ENCODE peak calls at places on chromosomes 12 and 14, in eight cellular contexts. J is mesenchymal stem cell, H is mucosa of descending colon, D is stomach, W is A549, E is lower lobe of right lung, A is H7, I is GM23338. B is an unnamed sample.

GRCh38 chr14:93954900-93955891 is 21.2 kb downstream of the ASB2 start:
- DNase-seq in J (no peak), H (peak), D (no peak), W (no peak), E (peak), A (no peak), I (no peak), B (no peak)

GRCh38 chr12:121709478-121709890 is 3.1 kb upstream of the TMEM120B start:
- DNase-seq in J (peak), H (no peak), D (no peak), W (peak), E (no peak), A (no peak), I (no peak), B (no peak)

GRCh38 chr12:6091786-6092566 is 32.5 kb downstream of the VWF start:
- DNase-seq in J (no peak), H (no peak), D (no peak), W (no peak), E (no peak), A (no peak), I (no peak), B (no peak)

GRCh38 chr14:93970589-93970966 is 5.8 kb downstream of the ASB2 start:
- DNase-seq in J (no peak), H (peak), D (peak), W (peak), E (no peak), A (peak), I (peak), B (no peak)

GRCh38 chr12:13044002-13044858 is at the start of gene FAM234B:
- DNase-seq in J (peak), H (peak), D (peak), W (peak), E (peak), A (peak), I (peak), B (no peak)

GRCh38 chr12:114166360-114166759 is 200.2 kb upstream of the RBM19 start:
- DNase-seq in J (no peak), H (no peak), D (no peak), W (peak), E (no peak), A (peak), I (peak), B (no peak)

GRCh38 chr12:126210026-126210425 is 1144.8 kb downstream of the AACS start:
- DNase-seq in J (no peak), H (no peak), D (no peak), W (no peak), E (no peak), A (no peak), I (no peak), B (no peak)

GRCh38 chr12:79844693-79845092 is 90.2 kb downstream of the PPP1R12A start:
- DNase-seq in J (peak), H (no peak), D (no peak), W (peak), E (no peak), A (no peak), I (peak), B (no peak)

GRCh38 chr12:96112733-96113132 is 77.3 kb upstream of the LTA4H start:
- DNase-seq in J (no peak), H (no peak), D (peak), W (no peak), E (no peak), A (no peak), I (no peak), B (no peak)

GRCh38 chr12:6249580-6249979 is 49.4 kb downstream of the CD9 start:
- DNase-seq in J (no peak), H (peak), D (no peak), W (no peak), E (no peak), A (no peak), I (no peak), B (no peak)

GRCh38 chr12:108645686-108646596 is 12.2 kb upstream of the SELPLG start:
- DNase-seq in J (no peak), H (no peak), D (no peak), W (no peak), E (no peak), A (no peak), I (no peak), B (no peak)

GRCh38 chr12:53051881-53052412 is 2.1 kb downstream of the TNS2 start:
- DNase-seq in J (no peak), H (no peak), D (no peak), W (no peak), E (no peak), A (no peak), I (no peak), B (no peak)

GRCh38 chr14:20429801-20430669 is 5.9 kb downstream of the KLHL33 start:
- DNase-seq in J (no peak), H (no peak), D (peak), W (no peak), E (no peak), A (no peak), I (no peak), B (no peak)

GRCh38 chr12:121688966-121689365 is 19.5 kb upstream of the MORN3 start:
- DNase-seq in J (no peak), H (no peak), D (no peak), W (no peak), E (no peak), A (no peak), I (no peak), B (no peak)

GRCh38 chr12:6373022-6373787 is 2.2 kb downstream of the SCNN1A start:
- DNase-seq in J (no peak), H (no peak), D (peak), W (no peak), E (peak), A (peak), I (no peak), B (no peak)

GRCh38 chr12:57093412-57094193 is 4.7 kb downstream of the NAB2 start:
- DNase-seq in J (peak), H (peak), D (peak), W (peak), E (peak), A (peak), I (peak), B (peak)

GRCh38 chr14:100474176-100474575 is 113.0 kb downstream of the BEGAIN start:
- DNase-seq in J (no peak), H (no peak), D (no peak), W (no peak), E (no peak), A (no peak), I (no peak), B (no peak)

GRCh38 chr12:123995023-123995422 is 22.0 kb downstream of the ZNF664 start:
- DNase-seq in J (peak), H (no peak), D (no peak), W (no peak), E (no peak), A (no peak), I (no peak), B (peak)

GRCh38 chr12:93847517-93848452 is 170.6 kb downstream of the CRADD start:
- DNase-seq in J (peak), H (no peak), D (no peak), W (no peak), E (no peak), A (no peak), I (no peak), B (no peak)
- H3K4me3 ChIP-seq in J (no peak), H (no peak), D (no peak), W (no peak), E (no peak), A (no peak), I (no peak), B (no peak)

DNA sequence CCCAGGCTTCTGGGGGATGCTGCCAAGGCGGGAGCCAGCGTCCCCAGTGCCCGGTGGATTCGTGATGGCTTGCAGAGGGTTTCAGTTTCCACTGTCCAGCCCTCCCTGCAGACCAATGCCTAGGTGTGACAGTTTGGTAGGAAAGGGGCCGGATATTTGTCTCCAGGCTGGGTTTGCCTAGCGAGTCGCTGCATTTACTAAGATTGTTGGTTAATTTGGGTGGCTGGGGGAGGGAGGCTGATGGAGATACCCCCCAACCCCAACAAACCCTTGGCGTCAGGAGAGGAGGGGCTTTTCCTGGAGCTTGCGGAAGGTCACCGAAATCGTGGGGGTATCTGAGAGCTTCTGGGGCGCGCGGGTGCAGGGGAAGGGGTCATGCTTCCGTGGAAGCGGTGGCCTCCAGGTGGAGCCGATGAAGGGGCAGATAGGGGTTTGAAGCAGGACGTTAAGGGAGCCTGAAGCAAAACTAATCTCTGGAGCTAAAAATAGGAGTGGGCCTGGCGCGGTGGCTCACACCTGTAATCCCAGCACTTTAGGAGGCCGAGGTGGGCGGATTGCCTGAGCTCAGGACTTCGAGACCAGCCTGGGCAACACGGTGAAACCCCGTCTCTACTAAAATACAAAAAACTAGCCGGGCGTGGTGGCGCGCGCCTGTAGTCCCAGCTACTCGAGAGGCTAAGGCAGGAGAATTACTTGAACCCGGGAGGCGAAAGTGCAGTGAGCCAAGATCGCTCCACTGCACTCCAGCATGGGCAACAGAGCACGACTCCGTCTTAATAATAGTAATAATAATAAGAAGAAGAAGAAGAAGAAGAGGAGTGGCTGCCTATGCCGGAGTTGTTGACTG is 1.1 kb upstream of the CDC42BPB start:
- DNase-seq in J (peak), H (no peak), D (no peak), W (no peak), E (no peak), A (peak), I (no peak), B (no peak)
- H3K4me3 ChIP-seq in J (peak), H (no peak), D (peak), W (peak), E (peak), A (peak), I (peak), B (peak)

DNA sequence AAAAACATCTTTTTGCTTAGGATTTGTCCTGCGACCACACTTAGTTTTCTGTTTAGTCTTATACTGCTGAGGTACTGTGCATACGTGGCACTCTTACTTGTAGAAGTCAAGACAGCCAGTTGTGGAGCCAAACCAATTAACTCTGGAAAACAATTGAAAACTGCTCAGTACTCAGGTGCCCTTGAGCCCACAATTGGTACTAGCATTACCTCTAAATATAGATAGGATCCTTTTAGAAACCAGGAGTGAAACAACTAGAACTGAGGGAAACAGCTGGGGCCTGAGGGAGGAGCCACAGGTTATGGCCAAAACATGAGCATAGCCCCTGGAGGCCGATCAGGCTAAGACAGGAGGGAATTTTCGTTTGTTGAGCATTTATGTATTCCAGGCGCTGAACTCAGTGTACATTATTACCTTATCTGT is 2.5 kb downstream of the SPATS2 start:
- DNase-seq in J (peak), H (no peak), D (peak), W (peak), E (no peak), A (peak), I (peak), B (no peak)
- H3K4me3 ChIP-seq in J (peak), H (no peak), D (no peak), W (peak), E (no peak), A (no peak), I (no peak), B (peak)

GRCh38 chr12:70466753-70467152 is 100.7 kb downstream of the KCNMB4 start:
- DNase-seq in J (no peak), H (no peak), D (no peak), W (no peak), E (no peak), A (no peak), I (no peak), B (no peak)

GRCh38 chr12:70467908-70468733 is 102.0 kb downstream of the KCNMB4 start:
- DNase-seq in J (no peak), H (peak), D (no peak), W (no peak), E (peak), A (no peak), I (peak), B (no peak)

GRCh38 chr12:70469221-70469820 is 103.2 kb downstream of the KCNMB4 start:
- DNase-seq in J (no peak), H (no peak), D (no peak), W (no peak), E (no peak), A (no peak), I (no peak), B (no peak)

GRCh38 chr12:70467476-70467875 is 101.4 kb downstream of the KCNMB4 start:
- DNase-seq in J (no peak), H (no peak), D (no peak), W (no peak), E (no peak), A (no peak), I (no peak), B (no peak)

DNA sequence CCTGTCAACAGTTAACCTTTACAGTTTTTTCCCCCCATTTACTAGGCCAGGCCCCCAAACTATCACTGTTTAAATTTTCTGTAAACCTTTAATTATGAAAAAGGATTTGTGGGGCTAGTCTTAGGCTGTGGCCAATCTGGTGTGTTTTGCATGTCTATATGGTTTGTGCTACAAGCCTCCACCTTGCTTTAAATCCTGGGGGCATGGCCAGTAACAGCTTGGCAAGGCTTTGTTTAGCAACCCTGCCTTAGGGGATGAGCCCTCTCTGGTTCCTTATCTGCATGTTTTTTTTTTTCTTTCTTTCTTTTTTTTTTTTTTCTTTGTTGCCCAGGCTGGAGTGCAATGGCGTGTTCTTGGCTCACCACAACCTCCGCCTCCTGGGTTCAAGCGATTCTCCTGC is 102.7 kb downstream of the KCNMB4 start:
- DNase-seq in J (no peak), H (no peak), D (no peak), W (no peak), E (no peak), A (no peak), I (no peak), B (no peak)
- H3K4me3 ChIP-seq in J (no peak), H (no peak), D (no peak), W (no peak), E (peak), A (no peak), I (no peak), B (no peak)

GRCh38 chr12:21773799-21774198 is 707 bp downstream of the KCNJ8 start:
- DNase-seq in J (no peak), H (no peak), D (no peak), W (no peak), E (no peak), A (peak), I (peak), B (no peak)
- H3K4me3 ChIP-seq in J (peak), H (no peak), D (peak), W (peak), E (peak), A (no peak), I (peak), B (peak)

GRCh38 chr14:58540693-58541092 is 97.1 kb upstream of the DACT1 start:
- DNase-seq in J (no peak), H (no peak), D (no peak), W (no peak), E (no peak), A (no peak), I (no peak), B (peak)
- H3K4me3 ChIP-seq in J (no peak), H (no peak), D (no peak), W (no peak), E (no peak), A (no peak), I (no peak), B (no peak)

DNA sequence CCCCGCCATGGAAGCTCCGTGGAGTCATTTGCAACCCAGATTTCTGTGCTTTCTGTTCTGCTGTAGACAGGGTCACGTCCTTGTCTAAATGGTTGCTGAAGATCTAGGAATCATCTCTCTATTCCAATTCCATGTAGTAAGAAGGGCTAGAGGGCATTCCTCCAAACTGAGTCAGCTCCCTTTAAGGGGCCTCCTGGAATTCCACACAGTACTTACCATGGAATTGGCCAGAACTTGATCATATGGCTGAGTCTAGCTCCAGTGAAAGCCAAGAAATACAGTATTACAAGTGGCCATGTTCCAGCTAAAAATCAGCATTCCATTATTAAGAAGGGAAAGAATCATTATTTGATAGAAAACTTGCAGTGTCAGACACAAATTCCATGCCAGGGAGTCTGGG is 171.9 kb downstream of the PRKCH start:
- DNase-seq in J (peak), H (no peak), D (no peak), W (peak), E (no peak), A (no peak), I (no peak), B (peak)
- H3K4me3 ChIP-seq in J (peak), H (no peak), D (no peak), W (no peak), E (no peak), A (no peak), I (no peak), B (no peak)

DNA sequence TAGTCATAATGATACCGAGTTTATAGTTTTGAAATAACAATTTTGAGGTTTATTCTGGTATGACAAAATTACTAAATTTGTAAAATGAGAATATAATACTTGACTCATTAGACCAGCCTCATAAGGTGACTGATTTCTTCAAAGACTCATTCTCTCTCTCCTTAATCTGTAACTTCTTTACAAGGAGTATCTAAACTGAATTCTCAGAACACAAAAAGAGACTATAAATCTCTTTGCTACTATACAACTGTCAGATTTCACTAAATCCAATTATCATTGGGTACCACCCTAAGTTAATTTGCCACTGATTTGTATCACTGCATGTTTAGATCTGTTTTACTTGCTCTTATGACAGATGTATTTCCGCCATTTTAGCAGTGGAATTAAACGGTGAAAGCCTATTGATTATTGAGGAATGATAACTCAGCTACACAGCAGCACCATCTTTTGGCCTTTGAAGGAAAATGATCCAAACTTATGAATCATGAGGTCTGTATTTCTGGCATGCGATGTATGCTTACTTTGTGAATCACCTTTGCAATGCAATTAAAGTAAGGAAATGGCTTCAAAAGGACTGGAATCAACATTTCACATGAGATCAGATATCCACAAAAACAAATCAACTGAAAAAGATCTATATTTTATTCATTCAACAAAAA is 161.2 kb downstream of the RERGL start:
- DNase-seq in J (no peak), H (no peak), D (no peak), W (peak), E (no peak), A (no peak), I (peak), B (peak)
- H3K4me3 ChIP-seq in J (peak), H (no peak), D (no peak), W (no peak), E (no peak), A (no peak), I (no peak), B (no peak)